ENCODE peak calls at places on chromosomes 2 and 18, in ten cellular contexts. E, O, L, K, B, S, Y, G, F and W are unnamed samples.

GRCh38 chr2:236302555-236302954 is 38.3 kb upstream of the ASB18 start:
- DNase-seq in L (no peak), F (no peak), S (no peak), B (no peak), G (no peak), Y (no peak), O (no peak), E (no peak), K (no peak), W (no peak)

GRCh38 chr18:45359275-45360009 is 255.8 kb upstream of the SLC14A2 start:
- DNase-seq in S (no peak), E (no peak), K (peak), L (no peak), B (no peak), O (no peak), F (no peak), Y (peak), G (no peak), W (no peak)

GRCh38 chr2:85780316-85781092 is 26.7 kb downstream of the ATOH8 start:
- DNase-seq in O (no peak), B (no peak), E (no peak), K (no peak), Y (no peak), L (no peak), G (no peak), F (no peak), S (no peak), W (no peak)

GRCh38 chr2:229387815-229388214 is 116.7 kb upstream of the PID1 start:
- DNase-seq in Y (no peak), S (no peak), G (no peak), B (no peak), F (no peak), O (no peak), L (no peak), E (no peak), K (no peak), W (no peak)

GRCh38 chr2:241863021-241863954 is 4.6 kb upstream of the PDCD1 start:
- DNase-seq in S (peak), E (no peak), B (no peak), G (no peak), K (no peak), F (no peak), Y (no peak), L (no peak), O (peak), W (no peak)

GRCh38 chr2:218343591-218343990 is 13.1 kb upstream of the CATIP start:
- DNase-seq in L (no peak), K (no peak), G (no peak), B (no peak), F (peak), Y (peak), O (no peak), S (no peak), E (no peak), W (no peak)

GRCh38 chr18:3892141-3892540 is 442.2 kb downstream of the TGIF1 start:
- DNase-seq in E (no peak), F (no peak), K (no peak), O (no peak), S (no peak), L (no peak), B (no peak), Y (no peak), G (no peak), W (no peak)

GRCh38 chr2:238699307-238700121 is 148.4 kb upstream of the TWIST2 start:
- DNase-seq in K (no peak), E (no peak), O (no peak), Y (no peak), S (no peak), L (no peak), F (no peak), B (no peak), G (no peak), W (no peak)

GRCh38 chr2:31238906-31239841 is 5.2 kb downstream of the EHD3 start:
- DNase-seq in E (no peak), L (no peak), F (no peak), S (no peak), K (no peak), B (no peak), O (no peak), Y (no peak), G (no peak), W (no peak)

GRCh38 chr2:43634604-43635306 is 2.3 kb upstream of the PLEKHH2 start:
- DNase-seq in S (no peak), F (peak), L (peak), K (no peak), Y (no peak), E (peak), B (no peak), G (no peak), O (no peak), W (no peak)

GRCh38 chr2:165015052-165015642 is 59.8 kb upstream of the SLC38A11 start:
- DNase-seq in F (peak), Y (peak), B (peak), E (peak), K (no peak), O (peak), S (peak), L (no peak), G (no peak), W (peak)

GRCh38 chr2:11656671-11657101 is 13.3 kb downstream of the NTSR2 start:
- DNase-seq in S (no peak), K (no peak), L (no peak), O (no peak), G (no peak), F (no peak), Y (no peak), E (no peak), B (no peak), W (no peak)

GRCh38 chr18:53025247-53025646 is 685.2 kb downstream of the DCC start:
- DNase-seq in G (no peak), Y (no peak), O (no peak), E (no peak), S (no peak), B (no peak), L (no peak), F (no peak), K (no peak), W (no peak)

GRCh38 chr2:101983486-101983885 is 8.3 kb upstream of the IL1R2 start:
- DNase-seq in K (no peak), O (no peak), E (no peak), G (no peak), B (no peak), S (no peak), L (peak), Y (peak), F (peak), W (no peak)

GRCh38 chr2:70560040-70560439 is 6.4 kb upstream of the TGFA start:
- DNase-seq in G (no peak), Y (no peak), K (no peak), S (no peak), F (no peak), B (no peak), O (no peak), E (no peak), L (no peak), W (no peak)

GRCh38 chr2:20353597-20353996 is 3.0 kb upstream of the PUM2 start:
- DNase-seq in O (no peak), G (no peak), S (no peak), L (no peak), F (no peak), B (no peak), Y (no peak), K (no peak), E (no peak), W (no peak)

GRCh38 chr2:212032032-212032431 is 506.6 kb downstream of the ERBB4 start:
- DNase-seq in G (no peak), S (no peak), O (no peak), K (no peak), L (peak), F (peak), B (no peak), Y (no peak), E (no peak), W (no peak)

GRCh38 chr18:50393802-50394201 is 19.0 kb downstream of the SKA1 start:
- DNase-seq in L (no peak), G (no peak), K (no peak), Y (no peak), B (no peak), E (no peak), O (no peak), S (no peak), F (no peak), W (no peak)

GRCh38 chr2:129255610-129256313 is 723.7 kb upstream of the RAB6C start:
- DNase-seq in S (no peak), K (no peak), B (no peak), G (no peak), O (no peak), E (no peak), L (no peak), Y (no peak), F (no peak), W (no peak)

GRCh38 chr2:197255550-197255949 is 55.0 kb downstream of the ANKRD44 start:
- DNase-seq in S (peak), L (no peak), Y (no peak), F (no peak), O (peak), G (peak), B (peak), K (peak), E (no peak), W (peak)

GRCh38 chr2:230356084-230356483 is 29.1 kb downstream of the SP140L start:
- DNase-seq in F (no peak), Y (no peak), B (no peak), O (no peak), S (no peak), K (no peak), E (no peak), L (no peak), G (no peak), W (no peak)

GRCh38 chr2:240997856-240998705 is at the start of gene SNED1:
- DNase-seq in G (peak), L (peak), E (peak), F (peak), B (peak), O (peak), Y (peak), S (peak), K (peak), W (peak)

GRCh38 chr2:201698588-201699226 is at the start of gene MPP4:
- DNase-seq in L (no peak), K (no peak), G (no peak), Y (peak), O (no peak), E (no peak), S (no peak), F (peak), B (no peak), W (no peak)

GRCh38 chr2:19802088-19802806 is 99.5 kb downstream of the TTC32 start:
- DNase-seq in E (no peak), S (no peak), K (no peak), G (peak), L (no peak), F (no peak), B (no peak), O (no peak), Y (peak), W (no peak)

GRCh38 chr2:98458207-98458606 is 13.5 kb downstream of the INPP4A start:
- DNase-seq in K (no peak), Y (no peak), O (peak), B (no peak), S (peak), F (peak), E (no peak), L (no peak), G (no peak), W (no peak)

GRCh38 chr2:133819906-133820305 is 251.6 kb upstream of the NCKAP5 start:
- DNase-seq in Y (peak), L (no peak), S (no peak), O (no peak), F (no peak), B (no peak), E (no peak), G (no peak), K (no peak), W (no peak)

GRCh38 chr2:113894156-113894743 is 4.4 kb downstream of the ACTR3 start:
- DNase-seq in F (peak), Y (peak), K (no peak), B (no peak), E (no peak), O (no peak), G (no peak), S (no peak), L (peak), W (no peak)

GRCh38 chr18:54192900-54193299 is 31.6 kb downstream of the MBD2 start:
- DNase-seq in G (no peak), F (no peak), Y (no peak), O (no peak), K (no peak), S (no peak), B (no peak), L (no peak), E (no peak), W (no peak)

GRCh38 chr18:2656237-2657042 is 914 bp downstream of the SMCHD1 start:
- DNase-seq in S (peak), E (no peak), G (peak), B (peak), O (peak), L (no peak), Y (peak), F (peak), K (peak), W (peak)

GRCh38 chr2:85445316-85446295 is 27.1 kb downstream of the SH2D6 start:
- DNase-seq in K (no peak), B (no peak), G (no peak), L (peak), Y (peak), E (no peak), F (peak), O (no peak), S (no peak), W (no peak)

GRCh38 chr2:32235315-32235714 is 29.4 kb downstream of the NLRC4 start:
- DNase-seq in E (no peak), G (no peak), B (no peak), O (no peak), Y (no peak), L (peak), F (no peak), K (no peak), S (no peak), W (no peak)

GRCh38 chr18:37481491-37481890 is 84.1 kb downstream of the CELF4 start:
- DNase-seq in O (no peak), S (no peak), E (no peak), L (no peak), G (no peak), F (no peak), B (no peak), K (no peak), Y (peak), W (no peak)